ENCODE peak calls at places on chromosomes 4 and X, in six cellular contexts. K is IMR-90, W is GM12865, B is mesothelial cell of epicardium, N is psoas muscle, V is fibroblast of mammary gland. S is an unnamed sample.

GRCh38 chr4:17065821-17066220 is 167.4 kb upstream of the LDB2 start:
- DNase-seq in K (no peak), W (no peak), B (no peak), N (no peak), V (no peak), S (no peak)

GRCh38 chrX:130566028-130566683 is 164.4 kb downstream of the RBMX2 start:
- DNase-seq in K (no peak), W (no peak), B (no peak), N (no peak), V (no peak), S (no peak)

GRCh38 chr4:186008057-186008456 is 60.9 kb upstream of the TLR3 start:
- DNase-seq in K (no peak), W (no peak), B (no peak), N (no peak), V (no peak), S (no peak)

GRCh38 chr4:106502106-106502699 is 133.6 kb upstream of the GIMD1 start:
- DNase-seq in K (peak; percentile 55), W (peak; percentile 65), B (peak; percentile 36), N (peak; percentile 23), V (peak; percentile 12), S (no peak)

GRCh38 chr4:98663226-98664006 is 5.0 kb upstream of the TSPAN5 start:
- DNase-seq in K (no peak), W (peak; percentile 86), B (no peak), N (peak; percentile 13), V (no peak), S (no peak)

GRCh38 chr4:3689576-3690551 is 76.3 kb upstream of the ADRA2C start:
- DNase-seq in K (no peak), W (no peak), B (peak; percentile 14), N (no peak), V (no peak), S (no peak)

GRCh38 chr4:172142331-172142738 is 329.1 kb downstream of the GALNTL6 start:
- DNase-seq in K (peak; percentile 22), W (no peak), B (no peak), N (no peak), V (peak; percentile 24), S (no peak)

GRCh38 chr4:98027827-98028226 is 115.4 kb downstream of the STPG2 start:
- DNase-seq in K (no peak), W (no peak), B (no peak), N (no peak), V (peak; percentile 5), S (no peak)

GRCh38 chr4:138967313-138967712 is 48.3 kb upstream of the NOCT start:
- DNase-seq in K (no peak), W (peak; percentile 14), B (no peak), N (no peak), V (peak; percentile 66), S (no peak)

GRCh38 chr4:98447648-98448047 is 186.5 kb downstream of the RAP1GDS1 start:
- DNase-seq in K (no peak), W (peak; percentile 30), B (no peak), N (no peak), V (no peak), S (no peak)

GRCh38 chr4:154946113-154946512 is 165.0 kb downstream of the RBM46 start:
- DNase-seq in K (no peak), W (no peak), B (no peak), N (no peak), V (no peak), S (no peak)

GRCh38 chr4:119302073-119302832 is 19.7 kb downstream of the FABP2 start:
- DNase-seq in K (no peak), W (no peak), B (no peak), N (no peak), V (no peak), S (no peak)

GRCh38 chr4:110480031-110480549 is 4.1 kb downstream of the ENPEP start:
- DNase-seq in K (peak; percentile 94), W (no peak), B (no peak), N (no peak), V (peak; percentile 99), S (no peak)

GRCh38 chrX:115047181-115047580 is 29.8 kb upstream of the IL13RA2 start:
- DNase-seq in K (peak; percentile 49), W (no peak), B (no peak), N (no peak), V (peak; percentile 40), S (no peak)

GRCh38 chrX:13899607-13900006 is 82.7 kb upstream of the GPM6B start:
- DNase-seq in K (peak; percentile 97), W (no peak), B (no peak), N (no peak), V (peak; percentile 99), S (no peak)

GRCh38 chr4:145735777-145736176 is 55.8 kb downstream of the C4orf51 start:
- DNase-seq in K (no peak), W (no peak), B (no peak), N (no peak), V (no peak), S (no peak)

GRCh38 chrX:10095698-10096432 is 60.9 kb upstream of the CLCN4 start:
- DNase-seq in K (no peak), W (no peak), B (no peak), N (no peak), V (no peak), S (no peak)

GRCh38 chr4:38030023-38030422 is 69.8 kb downstream of the PTTG2 start:
- DNase-seq in K (peak; percentile 82), W (no peak), B (no peak), N (no peak), V (peak; percentile 90), S (no peak)

GRCh38 chr4:83989835-83990234 is 453.9 kb downstream of the GPAT3 start:
- DNase-seq in K (no peak), W (no peak), B (no peak), N (no peak), V (no peak), S (no peak)

GRCh38 chr4:83996254-83996653 is 460.3 kb downstream of the GPAT3 start:
- DNase-seq in K (no peak), W (no peak), B (no peak), N (no peak), V (no peak), S (no peak)

DNA sequence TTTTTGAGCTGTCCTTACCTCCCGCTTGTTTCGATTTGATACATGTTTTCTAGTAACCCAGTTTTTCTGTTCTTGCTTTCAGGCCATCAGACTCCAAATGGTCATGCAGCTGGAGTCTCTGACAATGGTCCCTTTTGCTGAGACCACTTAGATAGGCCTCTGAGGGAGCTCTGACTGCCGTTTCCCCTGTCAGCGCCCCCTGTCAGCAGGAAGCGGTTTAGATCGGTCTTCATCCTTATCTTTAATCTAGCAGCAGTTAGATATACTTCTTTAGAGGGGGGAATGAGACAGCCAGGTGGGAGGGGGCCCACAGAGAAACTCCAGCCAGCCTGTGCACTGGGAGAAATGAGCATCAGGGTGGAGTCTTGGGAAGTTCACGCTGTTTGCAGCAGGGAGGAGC is 457.9 kb downstream of the GPAT3 start:
- DNase-seq in K (no peak), W (peak; percentile 9), B (no peak), N (no peak), V (no peak), S (no peak)
- TF ChIP-seq CTCF in K (peak; percentile 17), W (peak; percentile 19), B (no peak), N (no peak), V (peak; percentile 12), S (no peak)

GRCh38 chr4:113103556-113103955 is 54.1 kb downstream of the ANK2 start:
- DNase-seq in K (no peak), W (no peak), B (no peak), N (no peak), V (no peak), S (no peak)

GRCh38 chr4:113101669-113102068 is 52.2 kb downstream of the ANK2 start:
- DNase-seq in K (peak; percentile 5), W (no peak), B (no peak), N (no peak), V (peak; percentile 39), S (no peak)

GRCh38 chr4:113109106-113109740 is 59.8 kb downstream of the ANK2 start:
- DNase-seq in K (no peak), W (no peak), B (no peak), N (no peak), V (no peak), S (no peak)

DNA sequence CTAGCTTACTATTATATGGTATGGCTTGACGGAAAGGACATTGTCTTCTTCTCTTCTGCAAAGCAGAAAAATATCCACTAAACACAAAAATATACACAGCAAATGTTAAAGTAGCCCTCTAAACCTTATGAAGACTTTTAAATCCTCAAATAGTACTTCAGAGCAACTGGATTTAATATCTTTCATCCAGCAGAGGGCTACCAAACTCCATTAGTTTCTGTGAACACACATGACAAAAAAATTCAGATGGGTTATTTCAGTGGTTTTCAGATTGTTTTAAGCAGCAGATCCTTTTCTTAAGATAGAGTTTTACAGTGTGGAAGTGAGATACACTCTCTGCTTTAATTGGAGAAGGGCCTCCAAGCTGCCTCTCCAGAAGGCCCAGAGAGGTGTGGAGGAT is 56.6 kb downstream of the ANK2 start:
- DNase-seq in K (peak; percentile 40), W (peak; percentile 18), B (no peak), N (no peak), V (peak; percentile 66), S (no peak)
- TF ChIP-seq CTCF in K (peak; percentile 46), W (peak; percentile 2), B (peak; percentile 50), N (peak; percentile 49), V (peak; percentile 52), S (no peak)

DNA sequence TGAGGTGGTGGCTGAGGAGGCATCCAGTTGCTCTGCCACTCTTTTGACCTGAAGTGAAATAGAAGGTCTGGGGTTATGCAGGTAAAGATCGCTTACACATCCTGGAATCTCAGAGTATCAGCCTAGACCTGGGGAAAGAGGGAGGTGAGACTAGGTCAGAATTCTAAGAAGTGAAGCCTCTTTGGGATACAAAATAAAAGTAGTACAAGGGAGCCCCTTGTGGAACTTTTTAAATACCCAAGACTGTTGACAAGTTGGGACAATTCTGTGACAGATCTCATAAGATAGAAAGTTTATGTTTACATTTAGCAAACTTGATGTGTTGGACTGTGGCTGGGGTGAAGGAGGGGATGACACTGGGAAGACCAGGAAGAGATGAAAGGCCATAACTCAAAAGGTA is 263.2 kb downstream of the SPRY1 start:
- DNase-seq in K (no peak), W (peak; percentile 30), B (no peak), N (no peak), V (peak; percentile 12), S (no peak)
- TF ChIP-seq CTCF in K (peak; percentile 41), W (peak; percentile 40), B (no peak), N (peak; percentile 23), V (peak; percentile 20), S (peak; percentile 16)

GRCh38 chrX:55167124-55167523 is 53.0 kb upstream of the PAGE5 start:
- DNase-seq in K (no peak), W (no peak), B (no peak), N (no peak), V (peak; percentile 7), S (no peak)

DNA sequence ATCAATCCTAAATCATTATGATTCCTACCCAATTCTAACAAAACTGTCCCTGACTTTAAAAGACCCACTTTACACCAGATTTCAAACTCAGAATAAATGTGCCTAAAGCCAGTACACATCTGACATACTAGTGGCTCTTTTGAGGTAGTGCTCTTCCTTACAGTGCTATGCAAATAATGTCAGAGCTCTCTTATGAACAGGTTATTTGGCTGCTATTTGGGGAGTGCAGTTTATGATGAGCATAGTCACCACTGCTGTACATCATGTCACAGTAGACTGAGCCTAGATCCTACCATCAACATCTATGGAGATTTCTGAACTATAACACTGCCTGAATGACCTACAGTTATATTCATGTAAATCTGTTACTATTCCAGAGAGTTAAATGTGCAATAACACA is 50.4 kb upstream of the PAGE5 start:
- DNase-seq in K (no peak), W (no peak), B (no peak), N (no peak), V (no peak), S (no peak)
- TF ChIP-seq CTCF in K (no peak), W (no peak), B (no peak), N (no peak), V (no peak), S (no peak)

GRCh38 chr4:24032371-24032989 is 142.6 kb upstream of the PPARGC1A start:
- DNase-seq in K (peak; percentile 8), W (peak; percentile 7), B (no peak), N (peak; percentile 14), V (peak; percentile 25), S (no peak)
- TF ChIP-seq CTCF in K (no peak), W (no peak), B (no peak), N (peak; percentile 37), V (peak; percentile 24), S (no peak)